ENCODE peak calls at places on chromosome 15, in four cellular contexts. J is PC-3, L is PC-9, U is neural progenitor cell. Y is an unnamed sample. For H3F3A, the result is how much of the 10 kb centered on the place peaks cover.

GRCh38 chr15:70199601-70200000 is 101.9 kb upstream of the TLE3 start:
- DNase-seq in J (no peak), L (no peak), U (no peak), Y (no peak)

GRCh38 chr15:86515625-86516024 is 436.0 kb downstream of the AGBL1 start:
- DNase-seq in J (no peak), L (no peak), U (no peak), Y (no peak)

GRCh38 chr15:92011611-92012367 is 158.3 kb downstream of the SLCO3A1 start:
- DNase-seq in J (peak), L (peak), U (no peak), Y (no peak)

GRCh38 chr15:72782274-72782992 is 1.1 kb downstream of the ADPGK start:
- DNase-seq in J (no peak), L (no peak), U (no peak), Y (peak)

GRCh38 chr15:88621789-88622604 is 857 bp downstream of the AEN start:
- DNase-seq in J (peak), L (no peak), U (peak), Y (peak)

GRCh38 chr15:76208786-76209424 is 102.4 kb downstream of the ETFA start:
- DNase-seq in J (no peak), L (no peak), U (no peak), Y (no peak)

GRCh38 chr15:31372635-31373091 is 46.0 kb downstream of the KLF13 start:
- DNase-seq in J (peak), L (peak), U (peak), Y (no peak)

GRCh38 chr15:36479200-36479896 is 100.1 kb upstream of the CDIN1 start:
- DNase-seq in J (no peak), L (no peak), U (no peak), Y (no peak)

GRCh38 chr15:31273258-31273941 is 53.2 kb upstream of the KLF13 start:
- DNase-seq in J (no peak), L (no peak), U (peak), Y (no peak)

GRCh38 chr15:32886441-32886840 is 168.6 kb downstream of the GREM1 start:
- DNase-seq in J (no peak), L (no peak), U (peak), Y (no peak)

GRCh38 chr15:56281145-56281544 is 37.5 kb upstream of the RFX7 start:
- DNase-seq in J (no peak), L (no peak), U (peak), Y (no peak)

GRCh38 chr15:90097475-90097874 is 4.8 kb downstream of the IDH2 start:
- DNase-seq in J (no peak), L (no peak), U (no peak), Y (peak)

GRCh38 chr15:43977072-43977884 is 150.5 kb downstream of the WDR76 start:
- DNase-seq in J (peak), L (peak), U (no peak), Y (peak)

GRCh38 chr15:28952666-28953491 is 67.1 kb downstream of the APBA2 start:
- DNase-seq in J (no peak), L (no peak), U (no peak), Y (no peak)

GRCh38 chr15:68385671-68386586 is 46.0 kb downstream of the ITGA11 start:
- DNase-seq in J (no peak), L (no peak), U (no peak), Y (no peak)

GRCh38 chr15:20295238-20295811 is 246.3 kb downstream of the GOLGA6L6 start:
- DNase-seq in J (no peak), L (no peak), U (no peak), Y (no peak)

GRCh38 chr15:100923076-100923475 is 3.9 kb downstream of the LRRK1 start:
- DNase-seq in J (no peak), L (no peak), U (no peak), Y (peak)

GRCh38 chr15:41881925-41882688 is 11.7 kb downstream of the SPTBN5 start:
- DNase-seq in J (no peak), L (peak), U (peak), Y (no peak)

GRCh38 chr15:72227192-72227586 is 3.8 kb downstream of the PKM start:
- DNase-seq in J (peak), L (no peak), U (no peak), Y (no peak)

GRCh38 chr15:70313099-70314017 is 215.6 kb upstream of the TLE3 start:
- DNase-seq in J (no peak), L (no peak), U (no peak), Y (no peak)

GRCh38 chr15:96126859-96127258 is 203.6 kb upstream of the NR2F2 start:
- DNase-seq in J (no peak), L (no peak), U (no peak), Y (no peak)

GRCh38 chr15:83656943-83657528 is 3.1 kb downstream of the ADAMTSL3 start:
- DNase-seq in J (no peak), L (no peak), U (no peak), Y (no peak)

GRCh38 chr15:31440754-31441298 is 114.2 kb downstream of the KLF13 start:
- DNase-seq in J (no peak), L (no peak), U (peak), Y (no peak)

GRCh38 chr15:49624046-49624445 is 3.2 kb downstream of the DTWD1 start:
- DNase-seq in J (no peak), L (no peak), U (no peak), Y (no peak)

GRCh38 chr15:29924750-29925149 is 102.5 kb upstream of the TJP1 start:
- DNase-seq in J (peak), L (peak), U (peak), Y (no peak)

GRCh38 chr15:48978638-48979037 is 14.9 kb upstream of the SHC4 start:
- DNase-seq in J (no peak), L (no peak), U (no peak), Y (no peak)

GRCh38 chr15:88657326-88658069 is 18.7 kb downstream of the ISG20 start:
- DNase-seq in J (peak), L (no peak), U (peak), Y (peak)

GRCh38 chr15:62566248-62566647 is 401.2 kb upstream of the C2CD4B start:
- DNase-seq in J (peak), L (no peak), U (peak), Y (no peak)
- H3F3A ChIP-seq in J (under half), L (under half), U (under half), Y (under half)

GRCh38 chr15:60397772-60398445 is at the start of gene ANXA2:
- DNase-seq in J (peak), L (peak), U (peak), Y (peak)

GRCh38 chr15:60396964-60397771 is 618 bp downstream of the ANXA2 start:
- DNase-seq in J (peak), L (peak), U (peak), Y (peak)

GRCh38 chr15:60395276-60396011 is 2.3 kb downstream of the ANXA2 start:
- DNase-seq in J (no peak), L (no peak), U (peak), Y (no peak)

GRCh38 chr15:60396560-60396963 is 1.2 kb downstream of the ANXA2 start:
- DNase-seq in J (no peak), L (no peak), U (no peak), Y (no peak)

DNA sequence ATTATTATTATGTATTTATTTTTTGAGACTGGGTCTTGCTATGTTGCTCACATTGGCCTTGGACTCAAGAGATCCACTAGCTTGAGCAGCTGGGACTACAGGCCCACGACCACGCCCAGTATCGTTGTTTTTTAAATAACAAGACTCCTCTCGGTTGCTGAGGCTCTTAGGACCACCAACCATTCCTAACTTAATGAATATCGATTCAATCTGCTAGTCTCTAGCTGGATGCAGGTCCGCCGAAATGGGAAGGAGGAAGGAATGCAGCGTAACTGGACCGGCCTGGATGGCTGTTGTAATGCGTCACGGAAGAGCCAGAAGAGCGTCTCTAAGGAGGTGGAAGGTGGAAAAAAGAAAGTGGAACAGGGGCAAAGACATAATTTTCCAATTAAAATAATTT is 1.7 kb downstream of the ANXA2 start:
- DNase-seq in J (peak), L (no peak), U (no peak), Y (no peak)
- H3F3A ChIP-seq in J (under half), L (under half), U (under half), Y (under half)

DNA sequence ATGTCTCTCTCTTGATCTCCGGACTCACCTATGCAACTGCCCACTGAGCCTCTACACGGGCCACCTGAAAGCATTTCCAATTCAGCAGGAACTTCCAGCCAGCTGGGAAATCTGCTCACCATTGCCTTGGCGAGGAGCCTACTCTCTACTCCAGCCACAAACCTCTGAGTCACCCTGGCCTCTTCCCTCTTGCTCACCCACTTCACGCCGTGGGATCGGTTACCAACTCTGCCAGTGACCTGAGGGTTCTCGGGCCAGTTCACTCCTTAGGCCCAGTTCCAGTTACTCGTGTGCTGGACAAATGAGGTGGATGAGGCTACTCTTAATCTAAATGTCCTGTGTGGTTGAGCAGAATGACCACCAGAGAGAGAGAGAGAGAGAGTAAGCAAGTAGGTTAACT is 70.1 kb downstream of the CEMIP start:
- DNase-seq in J (peak), L (peak), U (no peak), Y (no peak)
- H3F3A ChIP-seq in J (under half), L (half or more), U (under half), Y (under half)

DNA sequence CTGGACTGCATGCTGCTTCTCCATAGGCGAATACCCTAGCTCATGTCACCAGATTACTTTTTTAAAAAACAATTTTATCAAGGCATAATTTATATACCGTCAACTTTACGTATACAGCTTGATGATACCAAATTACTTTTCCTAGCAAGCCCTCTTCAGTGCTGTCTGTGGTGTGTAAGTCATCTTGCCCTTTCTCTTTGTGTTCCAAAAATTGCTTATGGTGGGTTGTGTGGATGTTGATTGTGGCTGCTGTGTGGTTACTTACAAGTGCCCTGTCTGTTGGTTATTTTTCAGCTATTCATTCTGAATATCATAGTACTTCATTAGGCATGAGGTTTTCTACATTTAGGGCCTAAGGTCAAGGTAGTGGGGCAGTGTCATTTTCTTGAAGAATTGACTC is 12.8 kb downstream of the TMOD3 start:
- DNase-seq in J (no peak), L (no peak), U (no peak), Y (no peak)
- H3F3A ChIP-seq in J (under half), L (under half), U (under half), Y (under half)

GRCh38 chr15:27767918-27768640 is 331.0 kb downstream of the OCA2 start:
- DNase-seq in J (no peak), L (no peak), U (peak), Y (no peak)
- H3F3A ChIP-seq in J (under half), L (under half), U (under half), Y (under half)

GRCh38 chr15:39583586-39584265 is 2.8 kb downstream of the THBS1 start:
- DNase-seq in J (peak), L (no peak), U (peak), Y (peak)

GRCh38 chr15:39582286-39582976 is 1.6 kb downstream of the THBS1 start:
- DNase-seq in J (peak), L (no peak), U (no peak), Y (no peak)

GRCh38 chr15:39584266-39584659 is 3.4 kb downstream of the THBS1 start:
- DNase-seq in J (no peak), L (no peak), U (no peak), Y (no peak)

GRCh38 chr15:39581501-39582285 is 814 bp downstream of the THBS1 start:
- DNase-seq in J (peak), L (peak), U (peak), Y (peak)

GRCh38 chr15:39582977-39583585 is 2.2 kb downstream of the THBS1 start:
- DNase-seq in J (no peak), L (no peak), U (no peak), Y (no peak)
- H3F3A ChIP-seq in J (under half), L (under half), U (under half), Y (under half)

Y was measured in MM.1S.